ENCODE peak calls at places on chromosome 21, in seven cellular contexts. X, J, P, M, O, I and U are unnamed samples.
A peak's percentile ranks its signal among the peaks of the same experiment; 100 is the strongest.

GRCh38 chr21:35635261-35635660 is 425.1 kb downstream of the SETD4 start:
- DNase-seq in O (no peak), J (no peak), P (no peak), M (peak; percentile 97), X (no peak), I (peak; percentile 98), U (no peak)

GRCh38 chr21:28142692-28143091 is 850.0 kb downstream of the LTN1 start:
- DNase-seq in P (no peak), X (no peak), M (peak; percentile 85), I (peak; percentile 84), O (no peak), J (no peak), U (no peak)

GRCh38 chr21:17139696-17140095 is 373.1 kb upstream of the CXADR start:
- DNase-seq in I (peak; percentile 43), J (no peak), P (no peak), O (no peak), M (peak; percentile 21), X (no peak), U (no peak)

GRCh38 chr21:33199516-33200217 is 30.1 kb upstream of the IFNAR2 start:
- DNase-seq in P (peak; percentile 90), J (peak; percentile 94), M (peak; percentile 97), X (peak; percentile 69), O (peak; percentile 85), I (peak; percentile 95), U (no peak)

GRCh38 chr21:45408811-45409261 is 3.9 kb downstream of the COL18A1 start:
- DNase-seq in J (no peak), X (no peak), P (no peak), M (no peak), I (no peak), O (no peak), U (no peak)

GRCh38 chr21:39696620-39697019 is 48.4 kb upstream of the IGSF5 start:
- DNase-seq in X (no peak), M (no peak), O (peak; percentile 33), P (no peak), J (no peak), I (peak; percentile 9), U (no peak)

GRCh38 chr21:46155514-46156377 is at the start of gene FTCD:
- DNase-seq in J (no peak), P (peak; percentile 9), I (no peak), M (no peak), O (no peak), X (no peak), U (peak; percentile 41)

GRCh38 chr21:25999935-26000582 is 170.5 kb downstream of the APP start:
- DNase-seq in P (no peak), O (peak; percentile 55), I (no peak), M (no peak), X (no peak), J (no peak), U (no peak)

GRCh38 chr21:37368536-37369279 is 2.1 kb downstream of the DYRK1A start:
- DNase-seq in X (no peak), M (peak; percentile 73), I (peak; percentile 79), J (no peak), P (no peak), O (no peak), U (no peak)

GRCh38 chr21:43352568-43353281 is 74.2 kb downstream of the SIK1 start:
- DNase-seq in O (no peak), J (no peak), M (peak; percentile 45), P (no peak), X (no peak), I (peak; percentile 65), U (no peak)

GRCh38 chr21:39924577-39925308 is 57.5 kb downstream of the PCP4 start:
- DNase-seq in P (no peak), X (no peak), O (no peak), J (no peak), I (no peak), M (no peak), U (no peak)

GRCh38 chr21:25494804-25495203 is 112.5 kb downstream of the MRPL39 start:
- DNase-seq in J (no peak), I (no peak), P (no peak), M (no peak), X (no peak), O (no peak), U (no peak)

GRCh38 chr21:46079357-46080170 is 18.3 kb upstream of the COL6A2 start:
- DNase-seq in J (no peak), I (peak; percentile 98), O (no peak), P (peak; percentile 71), M (peak; percentile 87), X (no peak), U (no peak)

GRCh38 chr21:34817821-34818662 is 149.2 kb downstream of the CLIC6 start:
- DNase-seq in X (no peak), J (no peak), I (no peak), M (no peak), O (no peak), P (no peak), U (no peak)

GRCh38 chr21:33339938-33340337 is 15.2 kb downstream of the IFNAR1 start:
- DNase-seq in I (no peak), J (no peak), X (no peak), M (no peak), O (no peak), P (no peak), U (no peak)

GRCh38 chr21:45516071-45516670 is 26.1 kb downstream of the SLC19A1 start:
- DNase-seq in I (no peak), J (no peak), P (no peak), X (no peak), O (no peak), M (no peak), U (peak; percentile 39)

GRCh38 chr21:44371596-44371995 is 18.2 kb downstream of the TRPM2 start:
- DNase-seq in M (no peak), J (no peak), O (no peak), X (no peak), P (no peak), I (no peak), U (no peak)

GRCh38 chr21:44366586-44367211 is 13.3 kb downstream of the TRPM2 start:
- DNase-seq in J (no peak), P (peak; percentile 5), M (no peak), O (no peak), I (no peak), X (no peak), U (peak; percentile 16)

GRCh38 chr21:44370771-44371410 is 17.5 kb downstream of the TRPM2 start:
- DNase-seq in I (no peak), J (no peak), X (no peak), O (no peak), P (no peak), M (no peak), U (no peak)

GRCh38 chr21:44370027-44370735 is 16.8 kb downstream of the TRPM2 start:
- DNase-seq in I (peak; percentile 73), O (peak; percentile 79), J (no peak), X (peak; percentile 52), P (peak; percentile 11), M (peak; percentile 49), U (no peak)

DNA sequence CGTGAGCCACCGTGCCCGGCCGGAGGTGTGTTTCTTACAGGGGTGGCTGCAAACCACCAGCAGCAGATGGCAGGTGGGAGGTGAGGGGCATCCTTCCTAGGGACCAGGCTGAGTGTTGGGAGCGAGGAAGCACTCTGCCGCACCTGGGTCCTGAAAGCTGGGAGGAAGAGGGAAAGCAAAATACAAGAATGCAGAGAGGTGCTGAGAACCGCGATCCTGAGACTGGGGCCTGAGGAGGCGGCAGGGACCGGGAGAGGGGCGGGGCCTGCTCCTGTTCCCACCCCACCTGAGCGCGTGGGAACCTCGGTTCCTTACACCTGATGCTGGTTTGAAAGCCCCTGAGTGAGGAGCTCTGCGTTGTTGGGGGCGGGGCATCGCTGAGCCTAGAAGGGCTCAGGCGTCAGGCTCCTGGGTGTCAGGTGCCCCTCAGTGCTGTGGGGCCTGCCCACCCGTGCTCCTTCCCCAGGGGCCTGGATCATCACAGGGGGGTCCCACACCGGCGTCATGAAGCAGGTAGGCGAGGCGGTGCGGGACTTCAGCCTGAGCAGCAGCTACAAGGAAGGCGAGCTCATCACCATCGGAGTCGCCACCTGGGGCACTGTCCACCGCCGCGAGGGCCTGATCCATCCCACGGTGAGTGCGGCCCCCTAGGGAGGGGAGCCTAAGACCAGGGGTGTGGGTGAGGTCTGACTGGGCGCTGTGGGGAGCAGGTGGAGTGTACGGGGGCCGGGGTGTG is 15.5 kb downstream of the TRPM2 start:
- DNase-seq in X (peak; percentile 21), I (no peak), O (peak; percentile 28), M (no peak), P (peak; percentile 6), J (no peak), U (peak; percentile 29)
- TF ChIP-seq CTCF in X (no peak), I (no peak), O (peak; percentile 12), M (no peak), P (no peak), J (no peak), U (no peak)

DNA sequence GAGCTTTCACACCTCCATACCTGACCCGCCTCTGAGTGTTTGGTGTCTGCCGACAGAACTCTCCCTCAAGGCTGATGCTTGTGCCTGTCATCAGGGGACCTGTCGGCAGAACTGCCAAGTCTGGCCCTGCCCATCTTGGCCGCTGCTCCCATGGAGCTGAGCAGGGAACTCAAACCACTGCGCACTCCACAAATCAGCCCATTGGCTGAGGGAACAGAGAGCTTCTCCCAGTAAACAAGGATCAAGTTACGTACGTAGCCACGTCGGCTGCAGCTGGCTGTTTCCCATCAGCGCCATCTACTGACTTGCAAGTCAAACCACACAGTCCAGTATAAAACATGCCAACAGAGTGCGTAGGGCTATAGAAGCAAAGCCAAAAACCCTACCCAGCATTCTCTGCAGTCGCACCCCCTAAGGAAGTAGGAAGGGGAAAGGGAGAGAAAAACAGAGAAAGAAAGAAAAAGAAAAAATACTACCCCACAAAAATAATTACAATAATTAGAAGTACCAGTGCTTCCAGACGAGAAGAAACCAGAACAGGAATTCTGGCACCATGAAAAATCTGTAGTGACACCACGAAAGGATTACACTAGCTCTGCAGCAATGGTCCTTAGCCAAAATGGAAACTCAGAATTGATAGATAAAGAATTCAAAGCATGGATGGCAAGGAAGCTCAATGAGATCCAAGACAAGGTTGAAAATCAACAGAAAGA is 13.1 kb downstream of the KRTAP13-1 start:
- DNase-seq in X (peak; percentile 0), O (peak; percentile 89), M (peak; percentile 72), P (no peak), J (peak; percentile 64), I (peak; percentile 84), U (no peak)
- TF ChIP-seq CTCF in X (no peak), O (peak; percentile 67), M (peak; percentile 40), P (no peak), J (peak; percentile 68), I (peak; percentile 50), U (no peak)

GRCh38 chr21:14259669-14260458 is 43.9 kb downstream of the RBM11 start:
- DNase-seq in O (peak; percentile 69), P (no peak), J (peak; percentile 46), X (peak; percentile 3), I (peak; percentile 56), M (peak; percentile 76), U (no peak)
- TF ChIP-seq CTCF in O (peak; percentile 74), P (peak; percentile 54), J (peak; percentile 38), X (peak; percentile 49), I (peak; percentile 49), M (peak; percentile 50), U (peak; percentile 79)

DNA sequence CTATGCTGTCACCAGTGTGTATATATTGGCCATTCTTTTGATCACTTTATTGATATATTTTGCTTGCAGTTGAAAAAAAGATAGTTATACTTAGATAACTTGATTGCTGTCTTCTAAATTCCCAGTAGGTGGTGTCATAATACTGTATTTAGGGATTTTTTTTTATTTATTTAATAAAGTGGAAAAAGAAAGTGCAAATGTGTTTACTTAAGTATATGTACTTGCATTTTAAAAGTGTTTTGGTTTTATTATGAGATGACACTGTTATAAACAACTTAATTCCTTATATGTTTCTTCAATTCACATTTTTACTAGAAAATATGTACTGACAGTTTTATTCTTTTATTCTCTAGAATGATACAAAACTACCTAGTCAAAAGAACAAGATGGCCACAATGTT is 164.8 kb downstream of the USP25 start:
- DNase-seq in I (peak; percentile 51), P (no peak), X (no peak), M (peak; percentile 55), O (no peak), J (peak; percentile 27), U (no peak)
- TF ChIP-seq CTCF in I (peak; percentile 48), P (peak; percentile 42), X (no peak), M (peak; percentile 34), O (peak; percentile 47), J (no peak), U (peak; percentile 47)